ENCODE peak calls at places on chromosomes 7 and 10, in seven cellular contexts. One of them, this sample, is unnamed.

GRCh38 chr7:104064969-104065387 is 75.5 kb upstream of the RELN start:
- DNase-seq in tibial nerve: no peak
- DNase-seq in NB4: no peak
- DNase-seq in body of pancreas: no peak
- DNase-seq in stomach: no peak
- DNase-seq in upper lobe of left lung: no peak
- DNase-seq in vagina: no peak
- DNase-seq in this sample: no peak

GRCh38 chr7:32881074-32881982 is 10.2 kb downstream of the KBTBD2 start:
- DNase-seq in tibial nerve: no peak
- DNase-seq in NB4: peak
- DNase-seq in body of pancreas: no peak
- DNase-seq in stomach: no peak
- DNase-seq in upper lobe of left lung: no peak
- DNase-seq in vagina: no peak
- DNase-seq in this sample: no peak

GRCh38 chr7:31904006-31904405 is 166.2 kb downstream of the PDE1C start:
- DNase-seq in tibial nerve: no peak
- DNase-seq in NB4: no peak
- DNase-seq in body of pancreas: no peak
- DNase-seq in stomach: no peak
- DNase-seq in upper lobe of left lung: no peak
- DNase-seq in vagina: no peak
- DNase-seq in this sample: no peak

GRCh38 chr10:49550563-49550962 is 11.6 kb upstream of the ERCC6 start:
- DNase-seq in tibial nerve: no peak
- DNase-seq in NB4: no peak
- DNase-seq in body of pancreas: no peak
- DNase-seq in stomach: no peak
- DNase-seq in upper lobe of left lung: no peak
- DNase-seq in vagina: no peak
- DNase-seq in this sample: no peak

GRCh38 chr7:155216475-155217272 is 81.0 kb upstream of the INSIG1 start:
- DNase-seq in tibial nerve: no peak
- DNase-seq in NB4: peak
- DNase-seq in body of pancreas: no peak
- DNase-seq in stomach: no peak
- DNase-seq in upper lobe of left lung: no peak
- DNase-seq in vagina: no peak
- DNase-seq in this sample: no peak

GRCh38 chr7:68107968-68108367 is 1111.3 kb downstream of the TYW1 start:
- DNase-seq in tibial nerve: no peak
- DNase-seq in NB4: no peak
- DNase-seq in body of pancreas: no peak
- DNase-seq in stomach: no peak
- DNase-seq in upper lobe of left lung: no peak
- DNase-seq in vagina: no peak
- DNase-seq in this sample: no peak

GRCh38 chr7:50661345-50662058 is 96.3 kb upstream of the DDC start:
- DNase-seq in tibial nerve: no peak
- DNase-seq in NB4: peak
- DNase-seq in body of pancreas: no peak
- DNase-seq in stomach: no peak
- DNase-seq in upper lobe of left lung: no peak
- DNase-seq in vagina: no peak
- DNase-seq in this sample: peak

GRCh38 chr10:99711129-99711719 is 20.7 kb downstream of the COX15 start:
- DNase-seq in tibial nerve: no peak
- DNase-seq in NB4: peak
- DNase-seq in body of pancreas: peak
- DNase-seq in stomach: peak
- DNase-seq in upper lobe of left lung: no peak
- DNase-seq in vagina: no peak
- DNase-seq in this sample: no peak

GRCh38 chr10:91410638-91411367 is 659 bp downstream of the HECTD2 start:
- DNase-seq in tibial nerve: no peak
- DNase-seq in NB4: peak
- DNase-seq in body of pancreas: no peak
- DNase-seq in stomach: no peak
- DNase-seq in upper lobe of left lung: no peak
- DNase-seq in vagina: no peak
- DNase-seq in this sample: no peak

GRCh38 chr10:71004176-71004575 is 115.8 kb upstream of the PCBD1 start:
- DNase-seq in tibial nerve: no peak
- DNase-seq in NB4: no peak
- DNase-seq in body of pancreas: no peak
- DNase-seq in stomach: no peak
- DNase-seq in upper lobe of left lung: no peak
- DNase-seq in vagina: no peak
- DNase-seq in this sample: no peak

GRCh38 chr7:47659664-47660462 is 78.0 kb upstream of the TNS3 start:
- DNase-seq in tibial nerve: no peak
- DNase-seq in NB4: no peak
- DNase-seq in body of pancreas: no peak
- DNase-seq in stomach: no peak
- DNase-seq in upper lobe of left lung: no peak
- DNase-seq in vagina: no peak
- DNase-seq in this sample: no peak

GRCh38 chr10:76331742-76332141 is 900.3 kb downstream of the LRMDA start:
- DNase-seq in tibial nerve: no peak
- DNase-seq in NB4: no peak
- DNase-seq in body of pancreas: no peak
- DNase-seq in stomach: no peak
- DNase-seq in upper lobe of left lung: no peak
- DNase-seq in vagina: no peak
- DNase-seq in this sample: no peak

GRCh38 chr10:76333801-76334200 is 902.4 kb downstream of the LRMDA start:
- DNase-seq in tibial nerve: no peak
- DNase-seq in NB4: no peak
- DNase-seq in body of pancreas: no peak
- DNase-seq in stomach: no peak
- DNase-seq in upper lobe of left lung: no peak
- DNase-seq in vagina: no peak
- DNase-seq in this sample: no peak

GRCh38 chr10:76333331-76333730 is 901.9 kb downstream of the LRMDA start:
- DNase-seq in tibial nerve: no peak
- DNase-seq in NB4: no peak
- DNase-seq in body of pancreas: no peak
- DNase-seq in stomach: no peak
- DNase-seq in upper lobe of left lung: no peak
- DNase-seq in vagina: no peak
- DNase-seq in this sample: no peak

GRCh38 chr10:76336213-76336963 is 905.0 kb downstream of the LRMDA start:
- DNase-seq in tibial nerve: no peak
- DNase-seq in NB4: no peak
- DNase-seq in body of pancreas: no peak
- DNase-seq in stomach: no peak
- DNase-seq in upper lobe of left lung: no peak
- DNase-seq in vagina: no peak
- DNase-seq in this sample: no peak

GRCh38 chr10:76334306-76334705 is 902.9 kb downstream of the LRMDA start:
- DNase-seq in tibial nerve: no peak
- DNase-seq in NB4: no peak
- DNase-seq in body of pancreas: peak
- DNase-seq in stomach: no peak
- DNase-seq in upper lobe of left lung: no peak
- DNase-seq in vagina: no peak
- DNase-seq in this sample: no peak
- H3K4me3 ChIP-seq in tibial nerve: no peak
- H3K4me3 ChIP-seq in NB4: no peak
- H3K4me3 ChIP-seq in body of pancreas: no peak
- H3K4me3 ChIP-seq in stomach: no peak
- H3K4me3 ChIP-seq in upper lobe of left lung: no peak
- H3K4me3 ChIP-seq in vagina: no peak
- H3K4me3 ChIP-seq in this sample: no peak

GRCh38 chr10:9605231-9605630 is 1412.4 kb upstream of the CELF2 start:
- DNase-seq in tibial nerve: no peak
- DNase-seq in NB4: no peak
- DNase-seq in body of pancreas: no peak
- DNase-seq in stomach: no peak
- DNase-seq in upper lobe of left lung: no peak
- DNase-seq in vagina: no peak
- DNase-seq in this sample: no peak

GRCh38 chr10:9613338-9613737 is 1404.3 kb upstream of the CELF2 start:
- DNase-seq in tibial nerve: no peak
- DNase-seq in NB4: no peak
- DNase-seq in body of pancreas: no peak
- DNase-seq in stomach: no peak
- DNase-seq in upper lobe of left lung: no peak
- DNase-seq in vagina: no peak
- DNase-seq in this sample: no peak

GRCh38 chr10:9603972-9604371 is 1413.7 kb upstream of the CELF2 start:
- DNase-seq in tibial nerve: no peak
- DNase-seq in NB4: no peak
- DNase-seq in body of pancreas: no peak
- DNase-seq in stomach: no peak
- DNase-seq in upper lobe of left lung: no peak
- DNase-seq in vagina: no peak
- DNase-seq in this sample: no peak

GRCh38 chr10:9602930-9603459 is 1414.7 kb upstream of the CELF2 start:
- DNase-seq in tibial nerve: no peak
- DNase-seq in NB4: no peak
- DNase-seq in body of pancreas: no peak
- DNase-seq in stomach: no peak
- DNase-seq in upper lobe of left lung: no peak
- DNase-seq in vagina: no peak
- DNase-seq in this sample: no peak

DNA sequence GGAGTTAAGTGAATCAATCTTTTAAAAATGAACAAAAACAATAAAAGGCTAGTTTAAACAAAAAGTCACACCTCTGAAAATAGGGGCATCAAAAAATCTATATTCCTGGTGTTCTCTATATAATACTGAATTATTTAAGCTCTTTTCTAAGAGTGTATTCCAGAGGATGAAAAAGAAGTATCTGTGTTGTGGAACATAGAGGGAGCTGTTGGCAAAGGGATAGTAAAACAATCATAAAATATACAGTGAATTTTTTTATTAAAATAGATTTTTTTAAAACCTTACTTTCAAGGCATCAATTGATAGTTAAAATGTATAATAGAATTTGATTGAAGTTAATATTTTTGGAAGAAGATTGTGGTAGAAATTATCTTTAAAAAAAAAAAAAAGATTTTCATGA is 1409.1 kb upstream of the CELF2 start:
- DNase-seq in tibial nerve: no peak
- DNase-seq in NB4: no peak
- DNase-seq in body of pancreas: no peak
- DNase-seq in stomach: no peak
- DNase-seq in upper lobe of left lung: no peak
- DNase-seq in vagina: no peak
- DNase-seq in this sample: no peak
- TF ChIP-seq CTCF in tibial nerve: no peak
- TF ChIP-seq CTCF in NB4: no peak
- TF ChIP-seq CTCF in body of pancreas: peak
- TF ChIP-seq CTCF in stomach: no peak
- TF ChIP-seq CTCF in upper lobe of left lung: no peak
- TF ChIP-seq CTCF in vagina: no peak
- TF ChIP-seq CTCF in this sample: no peak

GRCh38 chr10:22228167-22228938 is 10.5 kb upstream of the EBLN1 start:
- DNase-seq in tibial nerve: no peak
- DNase-seq in NB4: no peak
- DNase-seq in body of pancreas: no peak
- DNase-seq in stomach: no peak
- DNase-seq in upper lobe of left lung: no peak
- DNase-seq in vagina: no peak
- DNase-seq in this sample: no peak

GRCh38 chr10:22230331-22230833 is 12.6 kb upstream of the EBLN1 start:
- DNase-seq in tibial nerve: no peak
- DNase-seq in NB4: peak
- DNase-seq in body of pancreas: no peak
- DNase-seq in stomach: no peak
- DNase-seq in upper lobe of left lung: no peak
- DNase-seq in vagina: no peak
- DNase-seq in this sample: peak

GRCh38 chr10:22231260-22231659 is 13.4 kb upstream of the EBLN1 start:
- DNase-seq in tibial nerve: no peak
- DNase-seq in NB4: no peak
- DNase-seq in body of pancreas: no peak
- DNase-seq in stomach: no peak
- DNase-seq in upper lobe of left lung: no peak
- DNase-seq in vagina: no peak
- DNase-seq in this sample: no peak

GRCh38 chr10:22229756-22230330 is 12.0 kb upstream of the EBLN1 start:
- DNase-seq in tibial nerve: no peak
- DNase-seq in NB4: no peak
- DNase-seq in body of pancreas: no peak
- DNase-seq in stomach: no peak
- DNase-seq in upper lobe of left lung: no peak
- DNase-seq in vagina: no peak
- DNase-seq in this sample: no peak

DNA sequence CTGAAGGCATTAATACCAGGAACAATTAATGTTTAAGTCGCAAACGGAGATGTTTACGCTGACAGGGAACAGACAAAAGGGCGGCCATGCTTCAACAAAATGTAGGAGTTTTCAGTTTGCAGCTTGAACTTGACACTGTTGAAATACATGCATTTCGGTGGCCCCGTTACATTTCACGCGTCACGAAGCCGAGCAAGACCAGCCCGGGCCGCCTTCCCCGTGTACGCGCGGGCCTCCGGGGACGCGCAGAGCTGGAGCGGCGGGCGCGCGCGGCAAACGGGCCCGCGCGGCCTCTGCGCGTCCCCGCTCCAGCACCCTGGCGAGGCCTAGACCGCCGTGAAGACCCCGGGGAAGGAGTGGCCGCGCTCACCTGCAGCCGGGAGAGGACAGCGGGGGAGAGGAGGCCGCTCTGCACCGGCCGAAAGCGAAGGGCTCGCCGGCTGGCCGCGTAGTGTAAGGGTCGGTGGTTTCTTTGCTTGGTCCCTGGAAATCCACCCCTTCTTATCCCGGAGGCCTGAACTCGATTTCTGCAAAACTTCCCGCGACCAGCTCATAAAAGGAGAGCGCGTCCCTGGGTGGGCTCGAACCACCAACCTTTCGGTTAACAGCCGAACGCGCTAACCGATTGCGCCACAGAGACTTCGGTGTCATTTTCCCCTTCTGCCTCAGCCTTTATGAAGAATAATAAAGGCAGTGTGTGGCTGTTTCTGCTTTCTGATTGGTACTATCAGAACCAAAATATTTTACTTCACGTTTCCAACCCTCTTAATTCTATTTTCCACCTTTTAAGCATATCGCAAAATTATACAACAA is 11.3 kb upstream of the EBLN1 start:
- DNase-seq in tibial nerve: peak
- DNase-seq in NB4: peak
- DNase-seq in body of pancreas: peak
- DNase-seq in stomach: peak
- DNase-seq in upper lobe of left lung: peak
- DNase-seq in vagina: no peak
- DNase-seq in this sample: peak
- TF ChIP-seq POLR2A in tibial nerve: peak
- TF ChIP-seq POLR2A in NB4: peak
- TF ChIP-seq POLR2A in body of pancreas: peak
- TF ChIP-seq POLR2A in stomach: no peak
- TF ChIP-seq POLR2A in upper lobe of left lung: peak
- TF ChIP-seq POLR2A in vagina: no peak
- TF ChIP-seq POLR2A in this sample: no peak

DNA sequence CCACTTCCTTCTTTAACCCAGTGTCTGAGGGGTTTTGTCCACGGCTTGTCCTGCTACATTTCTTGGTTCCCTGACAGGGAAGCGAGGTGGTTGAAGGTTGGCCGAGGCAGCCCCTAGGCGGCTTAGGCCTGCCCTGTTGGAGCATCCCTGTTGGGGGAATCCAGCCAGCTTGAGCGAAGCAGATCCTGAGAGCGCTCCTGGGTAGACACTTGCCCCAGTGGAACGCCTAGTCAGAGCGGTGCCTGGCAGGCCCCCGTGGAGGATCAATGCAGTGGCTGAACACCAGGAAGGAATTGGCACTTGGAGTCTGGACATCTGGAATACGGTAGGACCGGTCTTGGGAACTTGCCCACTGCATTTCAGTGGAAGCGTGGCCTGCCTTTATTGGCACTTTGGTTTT is 32.7 kb upstream of the NRF1 start:
- DNase-seq in tibial nerve: no peak
- DNase-seq in NB4: no peak
- DNase-seq in body of pancreas: no peak
- DNase-seq in stomach: no peak
- DNase-seq in upper lobe of left lung: peak
- DNase-seq in vagina: no peak
- DNase-seq in this sample: no peak
- H3K4me3 ChIP-seq in tibial nerve: no peak
- H3K4me3 ChIP-seq in NB4: no peak
- H3K4me3 ChIP-seq in body of pancreas: no peak
- H3K4me3 ChIP-seq in stomach: no peak
- H3K4me3 ChIP-seq in upper lobe of left lung: no peak
- H3K4me3 ChIP-seq in vagina: no peak
- H3K4me3 ChIP-seq in this sample: no peak